ENCODE peak calls at places on chromosomes 13 and 19, in seven cellular contexts. One of them, this sample, is unnamed.

GRCh38 chr19:9073806-9074205 is 13.1 kb upstream of the OR1M1 start:
- DNase-seq in lower leg skin: no peak
- DNase-seq in endothelial cell of umbilical vein: no peak
- DNase-seq in progenitor cell of endocrine pancreas: no peak
- DNase-seq in foreskin keratinocyte: no peak
- DNase-seq in GM23338: peak
- DNase-seq in omental fat pad: no peak
- DNase-seq in this sample: no peak

GRCh38 chr13:34750078-34750703 is 191.9 kb upstream of the NBEA start:
- DNase-seq in GM23338: peak
- DNase-seq in lower leg skin: no peak
- DNase-seq in endothelial cell of umbilical vein: no peak
- DNase-seq in foreskin keratinocyte: no peak
- DNase-seq in omental fat pad: no peak
- DNase-seq in progenitor cell of endocrine pancreas: no peak
- DNase-seq in this sample: no peak

GRCh38 chr13:46751811-46752635 is 44.9 kb downstream of the ESD start:
- DNase-seq in foreskin keratinocyte: no peak
- DNase-seq in endothelial cell of umbilical vein: no peak
- DNase-seq in GM23338: peak
- DNase-seq in progenitor cell of endocrine pancreas: no peak
- DNase-seq in omental fat pad: no peak
- DNase-seq in lower leg skin: no peak
- DNase-seq in this sample: peak

GRCh38 chr19:53365899-53366493 is 491 bp downstream of the ZNF525 start:
- DNase-seq in foreskin keratinocyte: no peak
- DNase-seq in progenitor cell of endocrine pancreas: no peak
- DNase-seq in lower leg skin: no peak
- DNase-seq in GM23338: peak
- DNase-seq in endothelial cell of umbilical vein: no peak
- DNase-seq in omental fat pad: no peak
- DNase-seq in this sample: no peak

GRCh38 chr13:76048675-76049396 is 412.7 kb downstream of the LMO7 start:
- DNase-seq in endothelial cell of umbilical vein: no peak
- DNase-seq in progenitor cell of endocrine pancreas: no peak
- DNase-seq in GM23338: no peak
- DNase-seq in lower leg skin: no peak
- DNase-seq in foreskin keratinocyte: no peak
- DNase-seq in omental fat pad: no peak
- DNase-seq in this sample: no peak

GRCh38 chr19:6059396-6059947 is 50.8 kb downstream of the RFX2 start:
- DNase-seq in progenitor cell of endocrine pancreas: no peak
- DNase-seq in GM23338: no peak
- DNase-seq in lower leg skin: peak
- DNase-seq in omental fat pad: no peak
- DNase-seq in endothelial cell of umbilical vein: no peak
- DNase-seq in foreskin keratinocyte: no peak
- DNase-seq in this sample: no peak

GRCh38 chr19:38849147-38849745 is 540 bp downstream of the HNRNPL start:
- DNase-seq in lower leg skin: peak
- DNase-seq in GM23338: peak
- DNase-seq in foreskin keratinocyte: peak
- DNase-seq in endothelial cell of umbilical vein: peak
- DNase-seq in progenitor cell of endocrine pancreas: peak
- DNase-seq in omental fat pad: peak
- DNase-seq in this sample: peak

GRCh38 chr13:101204270-101205011 is 211.9 kb downstream of the NALCN start:
- DNase-seq in foreskin keratinocyte: no peak
- DNase-seq in endothelial cell of umbilical vein: no peak
- DNase-seq in GM23338: no peak
- DNase-seq in lower leg skin: no peak
- DNase-seq in omental fat pad: no peak
- DNase-seq in progenitor cell of endocrine pancreas: no peak
- DNase-seq in this sample: no peak

GRCh38 chr13:73967397-73968165 is 166.6 kb downstream of the KLF12 start:
- DNase-seq in GM23338: no peak
- DNase-seq in lower leg skin: no peak
- DNase-seq in foreskin keratinocyte: no peak
- DNase-seq in endothelial cell of umbilical vein: no peak
- DNase-seq in omental fat pad: no peak
- DNase-seq in progenitor cell of endocrine pancreas: no peak
- DNase-seq in this sample: no peak

GRCh38 chr13:113124211-113125025 is 1.8 kb downstream of the F10 start:
- DNase-seq in endothelial cell of umbilical vein: no peak
- DNase-seq in omental fat pad: no peak
- DNase-seq in progenitor cell of endocrine pancreas: no peak
- DNase-seq in lower leg skin: peak
- DNase-seq in foreskin keratinocyte: no peak
- DNase-seq in GM23338: no peak
- DNase-seq in this sample: no peak

GRCh38 chr13:46721054-46721453 is 75.9 kb downstream of the ESD start:
- DNase-seq in lower leg skin: no peak
- DNase-seq in GM23338: peak
- DNase-seq in foreskin keratinocyte: no peak
- DNase-seq in endothelial cell of umbilical vein: peak
- DNase-seq in progenitor cell of endocrine pancreas: no peak
- DNase-seq in omental fat pad: no peak
- DNase-seq in this sample: no peak

GRCh38 chr13:39867807-39868206 is 212.3 kb downstream of the COG6 start:
- DNase-seq in GM23338: no peak
- DNase-seq in endothelial cell of umbilical vein: no peak
- DNase-seq in lower leg skin: no peak
- DNase-seq in foreskin keratinocyte: no peak
- DNase-seq in progenitor cell of endocrine pancreas: no peak
- DNase-seq in omental fat pad: no peak
- DNase-seq in this sample: no peak

GRCh38 chr13:22285867-22286632 is 615.2 kb downstream of the FGF9 start:
- DNase-seq in foreskin keratinocyte: no peak
- DNase-seq in omental fat pad: no peak
- DNase-seq in progenitor cell of endocrine pancreas: no peak
- DNase-seq in endothelial cell of umbilical vein: no peak
- DNase-seq in lower leg skin: no peak
- DNase-seq in GM23338: no peak
- DNase-seq in this sample: no peak

GRCh38 chr13:39364797-39365468 is 238.1 kb downstream of the LHFPL6 start:
- DNase-seq in foreskin keratinocyte: peak
- DNase-seq in GM23338: peak
- DNase-seq in endothelial cell of umbilical vein: no peak
- DNase-seq in omental fat pad: no peak
- DNase-seq in lower leg skin: no peak
- DNase-seq in progenitor cell of endocrine pancreas: no peak
- DNase-seq in this sample: no peak

GRCh38 chr13:24540236-24541126 is 27.9 kb upstream of the PARP4 start:
- DNase-seq in endothelial cell of umbilical vein: peak
- DNase-seq in omental fat pad: no peak
- DNase-seq in progenitor cell of endocrine pancreas: no peak
- DNase-seq in lower leg skin: no peak
- DNase-seq in GM23338: peak
- DNase-seq in foreskin keratinocyte: no peak
- DNase-seq in this sample: no peak

GRCh38 chr19:18264956-18265610 is 9.2 kb downstream of the IQCN start:
- DNase-seq in progenitor cell of endocrine pancreas: no peak
- DNase-seq in GM23338: no peak
- DNase-seq in endothelial cell of umbilical vein: no peak
- DNase-seq in omental fat pad: no peak
- DNase-seq in lower leg skin: no peak
- DNase-seq in foreskin keratinocyte: no peak
- DNase-seq in this sample: no peak

GRCh38 chr19:17424743-17425365 is 5.0 kb downstream of the MVB12A start:
- DNase-seq in endothelial cell of umbilical vein: peak
- DNase-seq in omental fat pad: no peak
- DNase-seq in foreskin keratinocyte: no peak
- DNase-seq in progenitor cell of endocrine pancreas: peak
- DNase-seq in GM23338: peak
- DNase-seq in lower leg skin: no peak
- DNase-seq in this sample: no peak

GRCh38 chr13:77574076-77574475 is 38.6 kb downstream of the SCEL start:
- DNase-seq in omental fat pad: no peak
- DNase-seq in progenitor cell of endocrine pancreas: no peak
- DNase-seq in endothelial cell of umbilical vein: no peak
- DNase-seq in GM23338: no peak
- DNase-seq in lower leg skin: no peak
- DNase-seq in foreskin keratinocyte: no peak
- DNase-seq in this sample: no peak

GRCh38 chr19:53192771-53193533 is at the start of gene ZNF665:
- DNase-seq in foreskin keratinocyte: peak
- DNase-seq in omental fat pad: peak
- DNase-seq in endothelial cell of umbilical vein: peak
- DNase-seq in lower leg skin: peak
- DNase-seq in progenitor cell of endocrine pancreas: peak
- DNase-seq in GM23338: peak
- DNase-seq in this sample: peak

GRCh38 chr19:24086974-24087595 is at the start of gene ZNF254:
- DNase-seq in lower leg skin: peak
- DNase-seq in omental fat pad: peak
- DNase-seq in progenitor cell of endocrine pancreas: peak
- DNase-seq in GM23338: peak
- DNase-seq in endothelial cell of umbilical vein: peak
- DNase-seq in foreskin keratinocyte: peak
- DNase-seq in this sample: peak

GRCh38 chr19:6890938-6891337 is 3.6 kb downstream of the ADGRE1 start:
- DNase-seq in GM23338: no peak
- DNase-seq in endothelial cell of umbilical vein: no peak
- DNase-seq in foreskin keratinocyte: no peak
- DNase-seq in progenitor cell of endocrine pancreas: no peak
- DNase-seq in lower leg skin: peak
- DNase-seq in omental fat pad: no peak
- DNase-seq in this sample: no peak

GRCh38 chr19:54451331-54451871 is 2.4 kb downstream of the LENG8 start:
- DNase-seq in endothelial cell of umbilical vein: no peak
- DNase-seq in lower leg skin: peak
- DNase-seq in GM23338: no peak
- DNase-seq in omental fat pad: no peak
- DNase-seq in progenitor cell of endocrine pancreas: no peak
- DNase-seq in foreskin keratinocyte: no peak
- DNase-seq in this sample: peak

GRCh38 chr19:53989600-53990533 is 1.6 kb upstream of the CACNG6 start:
- DNase-seq in progenitor cell of endocrine pancreas: no peak
- DNase-seq in endothelial cell of umbilical vein: peak
- DNase-seq in GM23338: peak
- DNase-seq in omental fat pad: no peak
- DNase-seq in lower leg skin: no peak
- DNase-seq in foreskin keratinocyte: no peak
- DNase-seq in this sample: no peak

GRCh38 chr19:15869109-15869555 is 28.7 kb downstream of the CYP4F2 start:
- DNase-seq in endothelial cell of umbilical vein: peak
- DNase-seq in lower leg skin: no peak
- DNase-seq in progenitor cell of endocrine pancreas: no peak
- DNase-seq in GM23338: peak
- DNase-seq in omental fat pad: no peak
- DNase-seq in foreskin keratinocyte: peak
- DNase-seq in this sample: no peak
- TF ChIP-seq CTCF in endothelial cell of umbilical vein: peak
- TF ChIP-seq CTCF in lower leg skin: no peak
- TF ChIP-seq CTCF in progenitor cell of endocrine pancreas: no peak
- TF ChIP-seq CTCF in GM23338: peak
- TF ChIP-seq CTCF in omental fat pad: no peak
- TF ChIP-seq CTCF in foreskin keratinocyte: peak
- TF ChIP-seq CTCF in this sample: peak

GRCh38 chr13:59747529-59747928 is 416.2 kb downstream of the DIAPH3 start:
- DNase-seq in lower leg skin: no peak
- DNase-seq in progenitor cell of endocrine pancreas: no peak
- DNase-seq in omental fat pad: no peak
- DNase-seq in foreskin keratinocyte: no peak
- DNase-seq in endothelial cell of umbilical vein: no peak
- DNase-seq in GM23338: peak
- DNase-seq in this sample: no peak
- TF ChIP-seq CTCF in lower leg skin: no peak
- TF ChIP-seq CTCF in progenitor cell of endocrine pancreas: no peak
- TF ChIP-seq CTCF in omental fat pad: no peak
- TF ChIP-seq CTCF in foreskin keratinocyte: no peak
- TF ChIP-seq CTCF in endothelial cell of umbilical vein: no peak
- TF ChIP-seq CTCF in GM23338: no peak
- TF ChIP-seq CTCF in this sample: no peak

DNA sequence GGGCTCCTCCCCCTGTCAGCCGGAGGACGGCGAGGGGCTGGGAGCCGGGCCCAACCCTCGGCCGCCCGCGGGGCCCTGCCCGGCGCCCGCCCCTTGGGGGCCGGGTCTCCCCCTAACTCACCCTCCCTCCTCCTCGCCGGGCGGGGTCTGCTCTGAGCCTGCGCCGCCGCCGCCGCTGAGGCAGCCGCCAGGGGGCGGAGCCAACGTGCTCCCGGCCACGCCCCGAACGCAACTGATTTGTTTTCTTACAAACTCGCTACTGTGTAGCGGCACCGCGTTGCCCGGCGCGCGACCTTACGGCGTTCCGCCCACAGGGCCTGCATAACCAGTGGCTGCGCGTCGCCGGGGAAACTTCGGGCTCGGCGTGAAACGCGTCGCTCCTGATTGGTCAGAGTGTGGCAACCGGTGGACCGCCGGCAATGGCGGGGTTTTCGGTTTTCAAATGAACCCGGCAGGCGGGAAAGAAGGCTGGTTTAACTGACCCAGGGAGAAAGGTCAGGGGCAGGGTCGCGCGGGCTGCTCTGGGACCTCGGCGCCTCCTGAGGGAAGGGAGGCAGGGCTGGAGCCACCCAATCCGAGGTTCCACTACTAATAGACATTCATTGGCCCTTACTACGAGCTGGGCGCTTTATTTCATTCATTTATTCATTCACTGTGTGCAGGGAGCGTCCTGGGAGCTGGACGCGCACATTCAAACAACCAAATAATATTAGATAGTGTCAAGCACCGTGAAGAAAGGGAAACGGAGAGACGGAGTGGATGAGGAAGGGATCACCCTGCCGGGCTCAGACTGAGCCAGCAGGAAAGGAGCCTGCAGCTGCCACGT is at the start of gene CDKN2D:
- DNase-seq in omental fat pad: peak
- DNase-seq in foreskin keratinocyte: peak
- DNase-seq in endothelial cell of umbilical vein: peak
- DNase-seq in progenitor cell of endocrine pancreas: peak
- DNase-seq in lower leg skin: peak
- DNase-seq in GM23338: peak
- DNase-seq in this sample: peak
- TF ChIP-seq CTCF in omental fat pad: no peak
- TF ChIP-seq CTCF in foreskin keratinocyte: peak
- TF ChIP-seq CTCF in endothelial cell of umbilical vein: no peak
- TF ChIP-seq CTCF in progenitor cell of endocrine pancreas: peak
- TF ChIP-seq CTCF in lower leg skin: no peak
- TF ChIP-seq CTCF in GM23338: no peak
- TF ChIP-seq CTCF in this sample: no peak

DNA sequence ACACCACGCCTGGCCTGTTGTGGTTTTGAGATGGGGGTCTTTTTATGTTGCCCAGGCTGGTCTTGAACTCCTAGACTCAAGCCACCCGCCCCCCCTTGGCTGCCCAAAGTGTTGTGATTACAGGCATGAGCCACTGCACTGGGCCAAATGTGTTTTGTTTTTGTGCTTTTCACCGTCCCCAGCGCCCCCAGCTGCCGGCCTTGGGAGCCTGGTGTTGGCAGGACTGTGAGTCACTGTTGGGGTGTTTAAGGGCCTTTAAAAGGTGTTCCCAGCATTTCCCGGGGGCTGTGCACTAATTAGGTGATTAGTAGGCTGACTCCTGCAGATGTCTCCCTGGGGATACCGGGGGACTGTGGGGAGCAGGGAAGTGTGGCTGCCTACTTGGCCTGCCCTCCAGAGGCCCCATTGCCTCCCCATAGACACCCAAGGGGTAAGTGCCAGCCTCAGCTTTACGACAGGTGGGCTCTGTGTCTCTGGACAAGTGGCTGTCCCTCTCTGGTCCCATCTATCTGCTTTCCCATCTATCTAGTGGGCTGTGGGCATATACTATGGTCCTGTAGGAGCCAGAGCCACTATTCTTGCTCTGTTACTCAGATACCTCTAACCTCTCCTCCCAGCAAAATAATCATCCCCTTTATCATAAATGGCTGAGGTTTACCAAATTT is 11.8 kb upstream of the TLE5 start:
- DNase-seq in endothelial cell of umbilical vein: no peak
- DNase-seq in lower leg skin: no peak
- DNase-seq in omental fat pad: no peak
- DNase-seq in GM23338: peak
- DNase-seq in progenitor cell of endocrine pancreas: no peak
- DNase-seq in foreskin keratinocyte: no peak
- DNase-seq in this sample: no peak
- TF ChIP-seq CTCF in endothelial cell of umbilical vein: peak
- TF ChIP-seq CTCF in lower leg skin: no peak
- TF ChIP-seq CTCF in omental fat pad: no peak
- TF ChIP-seq CTCF in GM23338: peak
- TF ChIP-seq CTCF in progenitor cell of endocrine pancreas: no peak
- TF ChIP-seq CTCF in foreskin keratinocyte: peak
- TF ChIP-seq CTCF in this sample: no peak

This sample was measured in CD14-positive monocyte.